ENCODE peak calls at places on chromosomes 6 and 20, in ten cellular contexts. One of them, this sample, is unnamed.

GRCh38 chr6:137967689-137968467 is 100.8 kb downstream of the TNFAIP3 start:
- DNase-seq in HepG2: no peak
- DNase-seq in body of pancreas: no peak
- DNase-seq in mammary epithelial cell: peak; percentile 19
- DNase-seq in esophagus squamous epithelium: no peak
- DNase-seq in CD4-positive, alpha-beta memory T cell: no peak
- DNase-seq in MM.1S: peak; percentile 1
- DNase-seq in left ventricle myocardium inferior: no peak
- DNase-seq in tibial artery: no peak
- DNase-seq in heart left ventricle: no peak
- DNase-seq in this sample: no peak

GRCh38 chr6:75711173-75711572 is 37.9 kb upstream of the MYO6 start:
- DNase-seq in HepG2: no peak
- DNase-seq in body of pancreas: no peak
- DNase-seq in mammary epithelial cell: no peak
- DNase-seq in esophagus squamous epithelium: no peak
- DNase-seq in CD4-positive, alpha-beta memory T cell: no peak
- DNase-seq in MM.1S: no peak
- DNase-seq in left ventricle myocardium inferior: no peak
- DNase-seq in tibial artery: no peak
- DNase-seq in heart left ventricle: no peak
- DNase-seq in this sample: no peak

GRCh38 chr6:113734886-113735481 is 122.2 kb upstream of the MARCKS start:
- DNase-seq in HepG2: no peak
- DNase-seq in body of pancreas: no peak
- DNase-seq in mammary epithelial cell: peak; percentile 75
- DNase-seq in esophagus squamous epithelium: no peak
- DNase-seq in CD4-positive, alpha-beta memory T cell: no peak
- DNase-seq in MM.1S: no peak
- DNase-seq in left ventricle myocardium inferior: no peak
- DNase-seq in tibial artery: no peak
- DNase-seq in heart left ventricle: no peak
- DNase-seq in this sample: no peak

GRCh38 chr20:60389882-60390281 is 431.7 kb downstream of the CDH26 start:
- DNase-seq in HepG2: no peak
- DNase-seq in body of pancreas: no peak
- DNase-seq in mammary epithelial cell: no peak
- DNase-seq in esophagus squamous epithelium: no peak
- DNase-seq in CD4-positive, alpha-beta memory T cell: no peak
- DNase-seq in MM.1S: no peak
- DNase-seq in left ventricle myocardium inferior: no peak
- DNase-seq in tibial artery: no peak
- DNase-seq in heart left ventricle: no peak
- DNase-seq in this sample: no peak

GRCh38 chr6:87198496-87198895 is 43.1 kb downstream of the ZNF292 start:
- DNase-seq in HepG2: no peak
- DNase-seq in body of pancreas: no peak
- DNase-seq in mammary epithelial cell: no peak
- DNase-seq in esophagus squamous epithelium: no peak
- DNase-seq in CD4-positive, alpha-beta memory T cell: no peak
- DNase-seq in MM.1S: no peak
- DNase-seq in left ventricle myocardium inferior: no peak
- DNase-seq in tibial artery: no peak
- DNase-seq in heart left ventricle: no peak
- DNase-seq in this sample: no peak

GRCh38 chr6:80543598-80544181 is 437.2 kb downstream of the BCKDHB start:
- DNase-seq in HepG2: no peak
- DNase-seq in body of pancreas: no peak
- DNase-seq in mammary epithelial cell: peak; percentile 48
- DNase-seq in esophagus squamous epithelium: no peak
- DNase-seq in CD4-positive, alpha-beta memory T cell: no peak
- DNase-seq in MM.1S: no peak
- DNase-seq in left ventricle myocardium inferior: no peak
- DNase-seq in tibial artery: no peak
- DNase-seq in heart left ventricle: no peak
- DNase-seq in this sample: no peak

GRCh38 chr6:157867155-157867559 is 44.1 kb downstream of the SNX9 start:
- DNase-seq in HepG2: no peak
- DNase-seq in body of pancreas: no peak
- DNase-seq in mammary epithelial cell: peak; percentile 66
- DNase-seq in esophagus squamous epithelium: no peak
- DNase-seq in CD4-positive, alpha-beta memory T cell: no peak
- DNase-seq in MM.1S: no peak
- DNase-seq in left ventricle myocardium inferior: no peak
- DNase-seq in tibial artery: no peak
- DNase-seq in heart left ventricle: no peak
- DNase-seq in this sample: peak; percentile 26

GRCh38 chr20:14700641-14700965 is 363.2 kb upstream of the FLRT3 start:
- DNase-seq in HepG2: no peak
- DNase-seq in body of pancreas: no peak
- DNase-seq in mammary epithelial cell: peak; percentile 80
- DNase-seq in esophagus squamous epithelium: no peak
- DNase-seq in CD4-positive, alpha-beta memory T cell: no peak
- DNase-seq in MM.1S: peak; percentile 50
- DNase-seq in left ventricle myocardium inferior: no peak
- DNase-seq in tibial artery: no peak
- DNase-seq in heart left ventricle: no peak
- DNase-seq in this sample: no peak

GRCh38 chr20:43188234-43188653 is 1.5 kb downstream of the PTPRT start:
- DNase-seq in HepG2: no peak
- DNase-seq in body of pancreas: no peak
- DNase-seq in mammary epithelial cell: no peak
- DNase-seq in esophagus squamous epithelium: no peak
- DNase-seq in CD4-positive, alpha-beta memory T cell: no peak
- DNase-seq in MM.1S: peak; percentile 9
- DNase-seq in left ventricle myocardium inferior: no peak
- DNase-seq in tibial artery: no peak
- DNase-seq in heart left ventricle: no peak
- DNase-seq in this sample: no peak

GRCh38 chr20:43187476-43188233 is 2.1 kb downstream of the PTPRT start:
- DNase-seq in HepG2: peak; percentile 57
- DNase-seq in body of pancreas: peak; percentile 80
- DNase-seq in mammary epithelial cell: peak; percentile 29
- DNase-seq in esophagus squamous epithelium: no peak
- DNase-seq in CD4-positive, alpha-beta memory T cell: peak; percentile 29
- DNase-seq in MM.1S: peak; percentile 72
- DNase-seq in left ventricle myocardium inferior: peak; percentile 68
- DNase-seq in tibial artery: peak; percentile 61
- DNase-seq in heart left ventricle: peak; percentile 65
- DNase-seq in this sample: peak; percentile 24

GRCh38 chr20:43189614-43190331 is at the start of gene PTPRT:
- DNase-seq in HepG2: no peak
- DNase-seq in body of pancreas: no peak
- DNase-seq in mammary epithelial cell: no peak
- DNase-seq in esophagus squamous epithelium: no peak
- DNase-seq in CD4-positive, alpha-beta memory T cell: no peak
- DNase-seq in MM.1S: no peak
- DNase-seq in left ventricle myocardium inferior: no peak
- DNase-seq in tibial artery: no peak
- DNase-seq in heart left ventricle: no peak
- DNase-seq in this sample: no peak

GRCh38 chr20:43190332-43190953 is 737 bp upstream of the PTPRT start:
- DNase-seq in HepG2: no peak
- DNase-seq in body of pancreas: no peak
- DNase-seq in mammary epithelial cell: no peak
- DNase-seq in esophagus squamous epithelium: no peak
- DNase-seq in CD4-positive, alpha-beta memory T cell: no peak
- DNase-seq in MM.1S: no peak
- DNase-seq in left ventricle myocardium inferior: no peak
- DNase-seq in tibial artery: no peak
- DNase-seq in heart left ventricle: no peak
- DNase-seq in this sample: no peak

DNA sequence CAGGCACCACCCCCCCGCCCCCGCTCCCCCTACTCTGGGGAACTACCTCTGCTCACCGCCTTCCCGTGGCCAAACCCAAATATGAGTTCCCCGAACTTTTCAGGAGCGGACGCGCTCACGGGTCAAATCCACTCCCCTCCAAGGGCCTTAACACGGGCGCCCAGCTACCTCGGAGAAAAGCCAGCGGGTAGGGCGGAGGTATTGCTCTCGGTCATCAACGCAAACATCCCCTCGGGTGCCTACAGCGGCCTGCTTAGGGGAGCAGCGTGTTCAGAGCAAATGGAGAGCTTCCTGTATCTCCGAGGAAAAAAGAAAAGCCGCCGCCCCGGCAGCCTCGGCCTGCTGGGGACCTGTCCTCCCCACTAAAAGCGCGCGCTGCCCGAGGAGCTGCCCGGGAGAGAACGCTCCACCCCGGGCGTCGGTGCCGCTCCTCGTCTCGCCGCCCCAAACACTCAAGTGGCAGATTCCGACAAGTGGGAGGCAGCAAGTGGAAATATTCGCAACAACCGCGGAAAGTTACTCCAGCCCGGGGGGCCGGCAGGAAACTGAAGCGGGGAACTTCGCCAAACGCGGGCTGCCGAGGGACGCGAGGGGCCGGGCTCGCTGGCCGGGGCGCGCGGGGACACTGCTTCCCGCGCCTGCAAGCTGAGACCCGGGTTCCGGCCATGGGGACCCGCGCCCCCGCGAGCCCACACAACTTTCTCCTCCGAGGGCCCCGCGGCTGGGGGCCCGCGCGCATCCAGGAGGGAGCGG is 669 bp downstream of the PTPRT start:
- DNase-seq in HepG2: no peak
- DNase-seq in body of pancreas: no peak
- DNase-seq in mammary epithelial cell: no peak
- DNase-seq in esophagus squamous epithelium: no peak
- DNase-seq in CD4-positive, alpha-beta memory T cell: no peak
- DNase-seq in MM.1S: no peak
- DNase-seq in left ventricle myocardium inferior: no peak
- DNase-seq in tibial artery: no peak
- DNase-seq in heart left ventricle: no peak
- DNase-seq in this sample: no peak
- H3K4me3 ChIP-seq in HepG2: no peak overlapping the region
- H3K4me3 ChIP-seq in body of pancreas: no peak overlapping the region
- H3K4me3 ChIP-seq in mammary epithelial cell: no peak overlapping the region
- H3K4me3 ChIP-seq in esophagus squamous epithelium: no peak overlapping the region
- H3K4me3 ChIP-seq in CD4-positive, alpha-beta memory T cell: no peak overlapping the region
- H3K4me3 ChIP-seq in MM.1S: no peak overlapping the region
- H3K4me3 ChIP-seq in left ventricle myocardium inferior: peak overlapping the region; percentile 54
- H3K4me3 ChIP-seq in tibial artery: peak overlapping the region; percentile 35
- H3K4me3 ChIP-seq in heart left ventricle: peak overlapping the region; percentile 43
- H3K4me3 ChIP-seq in this sample: no peak overlapping the region

GRCh38 chr6:35034411-35035171 is 106.5 kb downstream of the TCP11 start:
- DNase-seq in HepG2: no peak
- DNase-seq in body of pancreas: peak; percentile 51
- DNase-seq in mammary epithelial cell: peak; percentile 7
- DNase-seq in esophagus squamous epithelium: no peak
- DNase-seq in CD4-positive, alpha-beta memory T cell: no peak
- DNase-seq in MM.1S: no peak
- DNase-seq in left ventricle myocardium inferior: peak; percentile 71
- DNase-seq in tibial artery: peak; percentile 65
- DNase-seq in heart left ventricle: peak; percentile 63
- DNase-seq in this sample: no peak
- H3K4me1 ChIP-seq in HepG2: peaks cover 19% of the 10 kb centered on the region
- H3K4me1 ChIP-seq in body of pancreas: peaks cover 20% of the 10 kb centered on the region
- H3K4me1 ChIP-seq in mammary epithelial cell: peaks cover 22% of the 10 kb centered on the region
- H3K4me1 ChIP-seq in esophagus squamous epithelium: peaks cover 70% of the 10 kb centered on the region
- H3K4me1 ChIP-seq in CD4-positive, alpha-beta memory T cell: no peaks in the 10 kb centered on the region
- H3K4me1 ChIP-seq in MM.1S: no peaks in the 10 kb centered on the region
- H3K4me1 ChIP-seq in left ventricle myocardium inferior: peaks cover 94% of the 10 kb centered on the region
- H3K4me1 ChIP-seq in tibial artery: peaks cover 35% of the 10 kb centered on the region
- H3K4me1 ChIP-seq in heart left ventricle: peaks cover 62% of the 10 kb centered on the region
- H3K4me1 ChIP-seq in this sample: no peaks in the 10 kb centered on the region

GRCh38 chr6:12024715-12025434 is 12.8 kb downstream of the HIVEP1 start:
- DNase-seq in HepG2: no peak
- DNase-seq in body of pancreas: no peak
- DNase-seq in mammary epithelial cell: peak; percentile 49
- DNase-seq in esophagus squamous epithelium: no peak
- DNase-seq in CD4-positive, alpha-beta memory T cell: no peak
- DNase-seq in MM.1S: no peak
- DNase-seq in left ventricle myocardium inferior: no peak
- DNase-seq in tibial artery: no peak
- DNase-seq in heart left ventricle: no peak
- DNase-seq in this sample: no peak

GRCh38 chr6:12029979-12030737 is 18.0 kb downstream of the HIVEP1 start:
- DNase-seq in HepG2: no peak
- DNase-seq in body of pancreas: no peak
- DNase-seq in mammary epithelial cell: no peak
- DNase-seq in esophagus squamous epithelium: no peak
- DNase-seq in CD4-positive, alpha-beta memory T cell: no peak
- DNase-seq in MM.1S: no peak
- DNase-seq in left ventricle myocardium inferior: no peak
- DNase-seq in tibial artery: no peak
- DNase-seq in heart left ventricle: no peak
- DNase-seq in this sample: no peak

GRCh38 chr6:12026120-12026519 is 14.0 kb downstream of the HIVEP1 start:
- DNase-seq in HepG2: no peak
- DNase-seq in body of pancreas: no peak
- DNase-seq in mammary epithelial cell: no peak
- DNase-seq in esophagus squamous epithelium: no peak
- DNase-seq in CD4-positive, alpha-beta memory T cell: no peak
- DNase-seq in MM.1S: no peak
- DNase-seq in left ventricle myocardium inferior: no peak
- DNase-seq in tibial artery: no peak
- DNase-seq in heart left ventricle: no peak
- DNase-seq in this sample: no peak

GRCh38 chr6:12028194-12028593 is 16.1 kb downstream of the HIVEP1 start:
- DNase-seq in HepG2: no peak
- DNase-seq in body of pancreas: no peak
- DNase-seq in mammary epithelial cell: no peak
- DNase-seq in esophagus squamous epithelium: no peak
- DNase-seq in CD4-positive, alpha-beta memory T cell: no peak
- DNase-seq in MM.1S: no peak
- DNase-seq in left ventricle myocardium inferior: no peak
- DNase-seq in tibial artery: no peak
- DNase-seq in heart left ventricle: no peak
- DNase-seq in this sample: no peak

DNA sequence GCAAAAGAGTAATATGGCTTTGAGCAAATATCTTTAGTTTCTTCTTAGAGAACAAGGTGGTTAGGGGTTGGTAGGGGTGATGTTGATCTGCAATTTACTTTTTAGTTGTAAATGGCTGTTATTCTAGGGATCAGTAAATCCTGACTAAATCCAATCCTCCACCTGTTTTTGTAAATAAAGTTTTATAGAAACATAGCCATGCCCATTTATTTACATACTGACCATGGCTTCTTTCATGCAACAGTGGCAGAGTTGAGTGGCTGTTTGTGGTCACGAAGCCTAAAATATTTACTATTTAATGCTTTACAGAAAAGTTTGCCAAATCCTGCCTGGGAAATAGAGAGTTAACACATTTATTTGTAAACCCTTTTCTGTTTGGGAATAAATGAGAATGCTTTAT is 14.7 kb downstream of the HIVEP1 start:
- DNase-seq in HepG2: no peak
- DNase-seq in body of pancreas: no peak
- DNase-seq in mammary epithelial cell: no peak
- DNase-seq in esophagus squamous epithelium: no peak
- DNase-seq in CD4-positive, alpha-beta memory T cell: no peak
- DNase-seq in MM.1S: no peak
- DNase-seq in left ventricle myocardium inferior: no peak
- DNase-seq in tibial artery: no peak
- DNase-seq in heart left ventricle: no peak
- DNase-seq in this sample: no peak
- H3K4me3 ChIP-seq in HepG2: no peak overlapping the region
- H3K4me3 ChIP-seq in body of pancreas: no peak overlapping the region
- H3K4me3 ChIP-seq in mammary epithelial cell: no peak overlapping the region
- H3K4me3 ChIP-seq in esophagus squamous epithelium: no peak overlapping the region
- H3K4me3 ChIP-seq in CD4-positive, alpha-beta memory T cell: no peak overlapping the region
- H3K4me3 ChIP-seq in MM.1S: no peak overlapping the region
- H3K4me3 ChIP-seq in left ventricle myocardium inferior: no peak overlapping the region
- H3K4me3 ChIP-seq in tibial artery: no peak overlapping the region
- H3K4me3 ChIP-seq in heart left ventricle: no peak overlapping the region
- H3K4me3 ChIP-seq in this sample: no peak overlapping the region

GRCh38 chr20:32493356-32493755 is 91.8 kb downstream of the NOL4L start:
- DNase-seq in HepG2: no peak
- DNase-seq in body of pancreas: no peak
- DNase-seq in mammary epithelial cell: no peak
- DNase-seq in esophagus squamous epithelium: no peak
- DNase-seq in CD4-positive, alpha-beta memory T cell: no peak
- DNase-seq in MM.1S: no peak
- DNase-seq in left ventricle myocardium inferior: peak; percentile 9
- DNase-seq in tibial artery: no peak
- DNase-seq in heart left ventricle: no peak
- DNase-seq in this sample: no peak
- H3K4me1 ChIP-seq in HepG2: no peaks in the 10 kb centered on the region
- H3K4me1 ChIP-seq in body of pancreas: no peaks in the 10 kb centered on the region
- H3K4me1 ChIP-seq in mammary epithelial cell: no peaks in the 10 kb centered on the region
- H3K4me1 ChIP-seq in esophagus squamous epithelium: peaks cover 3% of the 10 kb centered on the region
- H3K4me1 ChIP-seq in CD4-positive, alpha-beta memory T cell: peaks cover 14% of the 10 kb centered on the region
- H3K4me1 ChIP-seq in MM.1S: peaks cover 11% of the 10 kb centered on the region
- H3K4me1 ChIP-seq in left ventricle myocardium inferior: peaks cover 14% of the 10 kb centered on the region
- H3K4me1 ChIP-seq in tibial artery: no peaks in the 10 kb centered on the region
- H3K4me1 ChIP-seq in heart left ventricle: peaks cover 6% of the 10 kb centered on the region
- H3K4me1 ChIP-seq in this sample: peaks cover 5% of the 10 kb centered on the region